ENCODE peak calls at places on chromosomes 16 and 17, in seven cellular contexts. One of them, this sample, is unnamed.

GRCh38 chr16:89775223-89775622 is 41.2 kb downstream of the FANCA start:
- DNase-seq in H1: no peak
- DNase-seq in SK-N-SH: no peak
- DNase-seq in HCT116: no peak
- DNase-seq in GM12878: no peak
- DNase-seq in K562: no peak
- DNase-seq in HepG2: no peak
- DNase-seq in this sample: no peak

GRCh38 chr16:17602678-17603077 is 131.9 kb upstream of the XYLT1 start:
- DNase-seq in H1: no peak
- DNase-seq in SK-N-SH: no peak
- DNase-seq in HCT116: no peak
- DNase-seq in GM12878: no peak
- DNase-seq in K562: no peak
- DNase-seq in HepG2: no peak
- DNase-seq in this sample: no peak

GRCh38 chr16:49929606-49930005 is 73.7 kb upstream of the ZNF423 start:
- DNase-seq in H1: no peak
- DNase-seq in SK-N-SH: no peak
- DNase-seq in HCT116: no peak
- DNase-seq in GM12878: no peak
- DNase-seq in K562: no peak
- DNase-seq in HepG2: no peak
- DNase-seq in this sample: no peak

GRCh38 chr16:6016530-6017184 is 919.1 kb upstream of the EEF2KMT start:
- DNase-seq in H1: no peak
- DNase-seq in SK-N-SH: peak; percentile 59
- DNase-seq in HCT116: no peak
- DNase-seq in GM12878: no peak
- DNase-seq in K562: peak; percentile 64
- DNase-seq in HepG2: peak; percentile 29
- DNase-seq in this sample: peak; percentile 77

GRCh38 chr17:42814633-42815399 is 9.3 kb downstream of the BECN1 start:
- DNase-seq in H1: no peak
- DNase-seq in SK-N-SH: no peak
- DNase-seq in HCT116: no peak
- DNase-seq in GM12878: no peak
- DNase-seq in K562: no peak
- DNase-seq in HepG2: no peak
- DNase-seq in this sample: no peak

GRCh38 chr17:83024205-83024971 is 55.0 kb upstream of the METRNL start:
- DNase-seq in H1: no peak
- DNase-seq in SK-N-SH: peak; percentile 36
- DNase-seq in HCT116: no peak
- DNase-seq in GM12878: no peak
- DNase-seq in K562: no peak
- DNase-seq in HepG2: no peak
- DNase-seq in this sample: no peak

GRCh38 chr16:31460582-31461002 is 1.3 kb downstream of the ARMC5 start:
- DNase-seq in H1: no peak
- DNase-seq in SK-N-SH: peak; percentile 56
- DNase-seq in HCT116: peak; percentile 56
- DNase-seq in GM12878: no peak
- DNase-seq in K562: no peak
- DNase-seq in HepG2: peak; percentile 54
- DNase-seq in this sample: no peak

GRCh38 chr17:42276359-42276608 is at the start of gene STAT5B:
- DNase-seq in H1: peak; percentile 78
- DNase-seq in SK-N-SH: peak; percentile 96
- DNase-seq in HCT116: no peak
- DNase-seq in GM12878: no peak
- DNase-seq in K562: peak; percentile 92
- DNase-seq in HepG2: no peak
- DNase-seq in this sample: peak; percentile 87

GRCh38 chr16:82580293-82580900 is 46.4 kb upstream of the CDH13 start:
- DNase-seq in H1: no peak
- DNase-seq in SK-N-SH: peak; percentile 22
- DNase-seq in HCT116: peak; percentile 4
- DNase-seq in GM12878: no peak
- DNase-seq in K562: no peak
- DNase-seq in HepG2: peak; percentile 16
- DNase-seq in this sample: peak; percentile 51

GRCh38 chr16:70561623-70562022 is 38.0 kb downstream of the SF3B3 start:
- DNase-seq in H1: no peak
- DNase-seq in SK-N-SH: no peak
- DNase-seq in HCT116: no peak
- DNase-seq in GM12878: no peak
- DNase-seq in K562: no peak
- DNase-seq in HepG2: no peak
- DNase-seq in this sample: peak; percentile 49

GRCh38 chr17:55437165-55437605 is 15.6 kb upstream of the MMD start:
- DNase-seq in H1: no peak
- DNase-seq in SK-N-SH: no peak
- DNase-seq in HCT116: no peak
- DNase-seq in GM12878: peak; percentile 93
- DNase-seq in K562: no peak
- DNase-seq in HepG2: no peak
- DNase-seq in this sample: no peak

GRCh38 chr17:11644265-11645212 is 46.3 kb downstream of the DNAH9 start:
- DNase-seq in H1: peak; percentile 61
- DNase-seq in SK-N-SH: peak; percentile 70
- DNase-seq in HCT116: peak; percentile 60
- DNase-seq in GM12878: no peak
- DNase-seq in K562: peak; percentile 73
- DNase-seq in HepG2: peak; percentile 73
- DNase-seq in this sample: peak; percentile 74

GRCh38 chr16:17951273-17951845 is 385.2 kb downstream of the NPIPA8 start:
- DNase-seq in H1: no peak
- DNase-seq in SK-N-SH: no peak
- DNase-seq in HCT116: no peak
- DNase-seq in GM12878: no peak
- DNase-seq in K562: no peak
- DNase-seq in HepG2: no peak
- DNase-seq in this sample: no peak

GRCh38 chr17:34246872-34247271 is 8.2 kb upstream of the CCL2 start:
- DNase-seq in H1: no peak
- DNase-seq in SK-N-SH: no peak
- DNase-seq in HCT116: no peak
- DNase-seq in GM12878: no peak
- DNase-seq in K562: no peak
- DNase-seq in HepG2: no peak
- DNase-seq in this sample: no peak

GRCh38 chr16:85445779-85446222 is 167.3 kb upstream of the GSE1 start:
- DNase-seq in H1: no peak
- DNase-seq in SK-N-SH: peak; percentile 79
- DNase-seq in HCT116: no peak
- DNase-seq in GM12878: no peak
- DNase-seq in K562: peak; percentile 43
- DNase-seq in HepG2: no peak
- DNase-seq in this sample: peak; percentile 64

DNA sequence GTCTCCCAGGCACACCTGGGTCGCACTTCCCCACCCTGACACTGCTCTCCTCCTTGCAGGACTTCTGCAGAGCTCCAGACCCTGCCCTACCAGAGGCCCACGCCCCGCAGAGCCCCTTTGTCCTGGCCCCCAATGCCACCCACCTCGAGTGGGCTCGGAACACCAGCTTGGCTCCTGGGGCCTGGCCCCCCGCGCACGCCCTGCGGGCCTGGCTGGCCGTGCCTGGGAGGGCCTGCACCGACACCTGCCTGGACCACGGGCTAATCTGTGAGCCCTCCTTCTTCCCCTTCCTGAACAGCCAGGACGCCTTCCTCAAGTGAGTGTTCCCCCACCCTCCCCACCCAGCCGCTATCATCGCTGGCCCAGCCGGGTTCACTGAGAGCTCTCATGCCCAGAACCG is 79.6 kb downstream of the MGAT5B start:
- DNase-seq in H1: no peak
- DNase-seq in SK-N-SH: no peak
- DNase-seq in HCT116: no peak
- DNase-seq in GM12878: no peak
- DNase-seq in K562: no peak
- DNase-seq in HepG2: no peak
- DNase-seq in this sample: no peak
- TF ChIP-seq JUND in H1: no peak
- TF ChIP-seq JUND in SK-N-SH: no peak
- TF ChIP-seq JUND in HCT116: no peak
- TF ChIP-seq JUND in GM12878: no peak
- TF ChIP-seq JUND in K562: no peak
- TF ChIP-seq JUND in HepG2: no peak
- TF ChIP-seq JUND in this sample: no peak

GRCh38 chr16:65576631-65577030 is 454.8 kb upstream of the CDH11 start:
- DNase-seq in H1: peak; percentile 78
- DNase-seq in SK-N-SH: no peak
- DNase-seq in HCT116: no peak
- DNase-seq in GM12878: no peak
- DNase-seq in K562: no peak
- DNase-seq in HepG2: no peak
- DNase-seq in this sample: no peak

GRCh38 chr16:65576139-65576538 is 454.3 kb upstream of the CDH11 start:
- DNase-seq in H1: no peak
- DNase-seq in SK-N-SH: no peak
- DNase-seq in HCT116: no peak
- DNase-seq in GM12878: no peak
- DNase-seq in K562: no peak
- DNase-seq in HepG2: no peak
- DNase-seq in this sample: no peak

GRCh38 chr16:65570261-65570660 is 448.4 kb upstream of the CDH11 start:
- DNase-seq in H1: no peak
- DNase-seq in SK-N-SH: no peak
- DNase-seq in HCT116: no peak
- DNase-seq in GM12878: no peak
- DNase-seq in K562: no peak
- DNase-seq in HepG2: no peak
- DNase-seq in this sample: no peak

GRCh38 chr16:65574311-65574966 is 452.6 kb upstream of the CDH11 start:
- DNase-seq in H1: no peak
- DNase-seq in SK-N-SH: no peak
- DNase-seq in HCT116: no peak
- DNase-seq in GM12878: no peak
- DNase-seq in K562: no peak
- DNase-seq in HepG2: no peak
- DNase-seq in this sample: no peak

DNA sequence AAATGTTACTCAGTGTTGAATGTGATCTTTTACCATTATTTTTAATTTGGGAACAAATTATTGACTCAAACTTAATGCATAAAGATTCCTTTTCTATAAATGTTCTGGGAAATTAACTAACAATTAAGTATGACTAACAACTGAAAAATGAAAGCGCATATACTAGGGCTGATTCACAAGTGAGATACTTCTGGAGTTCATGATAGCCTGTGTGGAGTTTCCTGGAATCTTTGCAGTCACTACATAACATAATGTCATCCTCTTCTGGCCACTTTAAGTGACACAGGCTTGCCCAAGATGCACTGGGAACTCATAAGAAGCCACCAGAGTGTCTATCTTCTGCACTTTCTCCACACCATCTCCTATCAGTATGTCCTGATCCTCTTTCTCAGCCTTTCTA is 450.3 kb upstream of the CDH11 start:
- DNase-seq in H1: no peak
- DNase-seq in SK-N-SH: no peak
- DNase-seq in HCT116: no peak
- DNase-seq in GM12878: no peak
- DNase-seq in K562: no peak
- DNase-seq in HepG2: no peak
- DNase-seq in this sample: no peak
- TF ChIP-seq JUND in H1: no peak
- TF ChIP-seq JUND in SK-N-SH: peak; percentile 63
- TF ChIP-seq JUND in HCT116: no peak
- TF ChIP-seq JUND in GM12878: no peak
- TF ChIP-seq JUND in K562: peak; percentile 27
- TF ChIP-seq JUND in HepG2: no peak
- TF ChIP-seq JUND in this sample: no peak

GRCh38 chr16:83935858-83936255 is 17.2 kb upstream of the OSGIN1 start:
- DNase-seq in H1: no peak
- DNase-seq in SK-N-SH: peak; percentile 55
- DNase-seq in HCT116: no peak
- DNase-seq in GM12878: no peak
- DNase-seq in K562: no peak
- DNase-seq in HepG2: no peak
- DNase-seq in this sample: no peak

GRCh38 chr16:83935005-83935857 is 17.8 kb upstream of the OSGIN1 start:
- DNase-seq in H1: no peak
- DNase-seq in SK-N-SH: no peak
- DNase-seq in HCT116: no peak
- DNase-seq in GM12878: no peak
- DNase-seq in K562: no peak
- DNase-seq in HepG2: no peak
- DNase-seq in this sample: no peak

GRCh38 chr16:83932955-83933673 is 19.9 kb upstream of the OSGIN1 start:
- DNase-seq in H1: no peak
- DNase-seq in SK-N-SH: no peak
- DNase-seq in HCT116: no peak
- DNase-seq in GM12878: no peak
- DNase-seq in K562: no peak
- DNase-seq in HepG2: no peak
- DNase-seq in this sample: no peak

GRCh38 chr16:83934684-83934977 is 18.4 kb upstream of the OSGIN1 start:
- DNase-seq in H1: no peak
- DNase-seq in SK-N-SH: no peak
- DNase-seq in HCT116: no peak
- DNase-seq in GM12878: no peak
- DNase-seq in K562: no peak
- DNase-seq in HepG2: no peak
- DNase-seq in this sample: no peak

DNA sequence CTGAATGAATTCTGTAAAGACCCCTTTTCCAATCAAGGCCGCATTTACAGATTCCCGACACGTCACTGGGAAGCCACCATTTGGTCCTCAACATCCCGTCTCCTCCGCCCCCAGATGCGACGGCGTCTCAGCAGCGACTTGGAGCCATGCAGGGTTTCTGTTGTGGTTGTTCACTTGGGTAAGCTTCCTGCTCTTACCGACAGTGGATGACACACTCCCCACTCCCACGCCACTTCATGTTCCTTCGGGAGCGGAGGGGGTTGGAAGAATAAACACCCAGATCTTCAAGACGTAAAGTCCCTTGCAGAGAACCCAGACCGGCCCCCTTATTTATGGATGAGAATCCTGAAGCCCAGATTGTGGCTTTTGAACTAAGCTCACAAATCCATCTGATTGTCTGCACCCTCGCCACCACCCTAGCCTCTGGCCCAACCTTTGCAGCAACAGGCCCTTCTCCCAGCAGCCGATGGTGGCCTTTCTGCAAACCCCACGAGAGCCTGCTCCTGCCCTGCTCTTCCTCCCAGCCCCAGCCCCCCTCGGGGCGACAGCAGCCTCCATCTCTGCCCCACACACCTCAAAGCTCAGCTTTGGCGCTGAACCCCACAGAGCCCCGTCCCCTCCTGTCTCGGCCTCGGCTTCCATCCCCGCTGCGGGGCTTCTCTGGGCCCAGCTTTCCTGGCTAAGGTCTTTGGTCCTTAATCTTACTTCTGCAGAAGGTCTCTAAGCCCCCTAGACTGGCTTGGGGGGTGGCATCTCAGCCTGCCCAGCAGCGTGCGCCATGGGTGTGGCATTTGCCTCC is 19.0 kb upstream of the OSGIN1 start:
- DNase-seq in H1: no peak
- DNase-seq in SK-N-SH: no peak
- DNase-seq in HCT116: no peak
- DNase-seq in GM12878: no peak
- DNase-seq in K562: no peak
- DNase-seq in HepG2: no peak
- DNase-seq in this sample: no peak
- TF ChIP-seq JUND in H1: no peak
- TF ChIP-seq JUND in SK-N-SH: no peak
- TF ChIP-seq JUND in HCT116: no peak
- TF ChIP-seq JUND in GM12878: no peak
- TF ChIP-seq JUND in K562: no peak
- TF ChIP-seq JUND in HepG2: no peak
- TF ChIP-seq JUND in this sample: no peak

GRCh38 chr16:11393861-11394592 is 48.8 kb downstream of the RMI2 start:
- DNase-seq in H1: no peak
- DNase-seq in SK-N-SH: peak; percentile 9
- DNase-seq in HCT116: no peak
- DNase-seq in GM12878: no peak
- DNase-seq in K562: no peak
- DNase-seq in HepG2: no peak
- DNase-seq in this sample: no peak
- TF ChIP-seq JUND in H1: no peak
- TF ChIP-seq JUND in SK-N-SH: no peak
- TF ChIP-seq JUND in HCT116: no peak
- TF ChIP-seq JUND in GM12878: no peak
- TF ChIP-seq JUND in K562: no peak
- TF ChIP-seq JUND in HepG2: no peak
- TF ChIP-seq JUND in this sample: no peak